ENCODE peak calls at places on chromosomes 5 and 9, in seven cellular contexts. One of them, this sample, is unnamed.

GRCh38 chr5:120539471-120539870 is 75.4 kb downstream of the PRR16 start:
- DNase-seq in AG04450: no peak
- DNase-seq in CD8-positive, alpha-beta T cell: no peak
- DNase-seq in MCF 10A: no peak
- DNase-seq in omental fat pad: no peak
- DNase-seq in mesothelial cell of epicardium: no peak
- DNase-seq in fibroblast of lung: peak; percentile 53
- DNase-seq in this sample: no peak

GRCh38 chr9:109861499-109861898 is 81.5 kb downstream of the PALM2AKAP2 start:
- DNase-seq in AG04450: no peak
- DNase-seq in CD8-positive, alpha-beta T cell: no peak
- DNase-seq in MCF 10A: no peak
- DNase-seq in omental fat pad: no peak
- DNase-seq in mesothelial cell of epicardium: no peak
- DNase-seq in fibroblast of lung: no peak
- DNase-seq in this sample: no peak

GRCh38 chr9:19446361-19446861 is 37.6 kb downstream of the ACER2 start:
- DNase-seq in AG04450: no peak
- DNase-seq in CD8-positive, alpha-beta T cell: no peak
- DNase-seq in MCF 10A: no peak
- DNase-seq in omental fat pad: no peak
- DNase-seq in mesothelial cell of epicardium: no peak
- DNase-seq in fibroblast of lung: no peak
- DNase-seq in this sample: no peak

GRCh38 chr9:4297795-4298254 is 2.0 kb downstream of the GLIS3 start:
- DNase-seq in AG04450: no peak
- DNase-seq in CD8-positive, alpha-beta T cell: peak; percentile 24
- DNase-seq in MCF 10A: peak; percentile 78
- DNase-seq in omental fat pad: peak; percentile 32
- DNase-seq in mesothelial cell of epicardium: peak; percentile 31
- DNase-seq in fibroblast of lung: peak; percentile 70
- DNase-seq in this sample: peak; percentile 67

GRCh38 chr5:142888469-142889085 is 118.4 kb downstream of the ARHGAP26 start:
- DNase-seq in AG04450: no peak
- DNase-seq in CD8-positive, alpha-beta T cell: no peak
- DNase-seq in MCF 10A: peak; percentile 83
- DNase-seq in omental fat pad: no peak
- DNase-seq in mesothelial cell of epicardium: no peak
- DNase-seq in fibroblast of lung: peak; percentile 54
- DNase-seq in this sample: peak; percentile 46

GRCh38 chr9:113997610-113998009 is 80.5 kb downstream of the AMBP start:
- DNase-seq in AG04450: no peak
- DNase-seq in CD8-positive, alpha-beta T cell: no peak
- DNase-seq in MCF 10A: no peak
- DNase-seq in omental fat pad: no peak
- DNase-seq in mesothelial cell of epicardium: no peak
- DNase-seq in fibroblast of lung: no peak
- DNase-seq in this sample: no peak

GRCh38 chr5:16378762-16379161 is 86.8 kb downstream of the ZNF622 start:
- DNase-seq in AG04450: no peak
- DNase-seq in CD8-positive, alpha-beta T cell: no peak
- DNase-seq in MCF 10A: no peak
- DNase-seq in omental fat pad: no peak
- DNase-seq in mesothelial cell of epicardium: no peak
- DNase-seq in fibroblast of lung: no peak
- DNase-seq in this sample: no peak

GRCh38 chr5:135437796-135438560 is 9.2 kb downstream of the DCANP1 start:
- DNase-seq in AG04450: peak; percentile 92
- DNase-seq in CD8-positive, alpha-beta T cell: no peak
- DNase-seq in MCF 10A: peak; percentile 74
- DNase-seq in omental fat pad: no peak
- DNase-seq in mesothelial cell of epicardium: no peak
- DNase-seq in fibroblast of lung: peak; percentile 94
- DNase-seq in this sample: no peak

GRCh38 chr9:33517373-33517772 is 6.7 kb upstream of the ANKRD18B start:
- DNase-seq in AG04450: no peak
- DNase-seq in CD8-positive, alpha-beta T cell: no peak
- DNase-seq in MCF 10A: peak; percentile 68
- DNase-seq in omental fat pad: no peak
- DNase-seq in mesothelial cell of epicardium: no peak
- DNase-seq in fibroblast of lung: peak; percentile 42
- DNase-seq in this sample: peak; percentile 25
- TF ChIP-seq CTCF in AG04450: peak; percentile 69
- TF ChIP-seq CTCF in CD8-positive, alpha-beta T cell: peak; percentile 40
- TF ChIP-seq CTCF in MCF 10A: peak; percentile 53
- TF ChIP-seq CTCF in omental fat pad: no peak
- TF ChIP-seq CTCF in mesothelial cell of epicardium: peak; percentile 53
- TF ChIP-seq CTCF in fibroblast of lung: peak; percentile 70
- TF ChIP-seq CTCF in this sample: peak; percentile 56

DNA sequence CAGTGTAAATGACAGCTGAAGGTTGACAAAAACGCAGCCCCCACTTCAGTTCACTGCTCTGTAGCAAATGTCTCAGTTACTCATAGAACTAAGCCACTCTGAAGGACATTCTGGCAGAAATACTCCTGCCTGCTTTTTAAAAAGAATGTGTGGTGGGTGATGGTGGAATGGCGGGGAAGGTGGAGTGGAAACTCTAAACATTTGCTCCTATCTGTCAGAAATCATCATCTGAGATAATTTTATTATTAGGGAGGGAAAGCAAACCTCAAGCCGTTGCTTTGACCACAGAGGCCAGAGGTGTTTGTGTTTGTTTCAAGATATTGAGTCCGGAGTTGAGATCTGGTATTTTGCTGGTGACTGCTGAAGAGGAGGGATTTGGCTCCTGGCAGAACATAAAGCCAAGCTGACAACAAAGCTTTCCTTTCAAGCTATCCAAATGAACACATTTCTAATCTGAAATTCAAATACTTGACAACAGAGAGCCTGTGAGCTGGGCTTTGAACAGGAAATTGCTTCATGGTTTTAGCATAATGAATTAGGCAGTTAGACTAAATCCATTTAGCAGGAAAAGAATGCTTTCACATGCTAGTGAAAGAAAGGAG is 362.7 kb downstream of the CSNK1G3 start:
- DNase-seq in AG04450: peak; percentile 1
- DNase-seq in CD8-positive, alpha-beta T cell: no peak
- DNase-seq in MCF 10A: no peak
- DNase-seq in omental fat pad: no peak
- DNase-seq in mesothelial cell of epicardium: no peak
- DNase-seq in fibroblast of lung: peak; percentile 89
- DNase-seq in this sample: no peak
- TF ChIP-seq CTCF in AG04450: no peak
- TF ChIP-seq CTCF in CD8-positive, alpha-beta T cell: no peak
- TF ChIP-seq CTCF in MCF 10A: no peak
- TF ChIP-seq CTCF in omental fat pad: no peak
- TF ChIP-seq CTCF in mesothelial cell of epicardium: no peak
- TF ChIP-seq CTCF in fibroblast of lung: no peak
- TF ChIP-seq CTCF in this sample: no peak

DNA sequence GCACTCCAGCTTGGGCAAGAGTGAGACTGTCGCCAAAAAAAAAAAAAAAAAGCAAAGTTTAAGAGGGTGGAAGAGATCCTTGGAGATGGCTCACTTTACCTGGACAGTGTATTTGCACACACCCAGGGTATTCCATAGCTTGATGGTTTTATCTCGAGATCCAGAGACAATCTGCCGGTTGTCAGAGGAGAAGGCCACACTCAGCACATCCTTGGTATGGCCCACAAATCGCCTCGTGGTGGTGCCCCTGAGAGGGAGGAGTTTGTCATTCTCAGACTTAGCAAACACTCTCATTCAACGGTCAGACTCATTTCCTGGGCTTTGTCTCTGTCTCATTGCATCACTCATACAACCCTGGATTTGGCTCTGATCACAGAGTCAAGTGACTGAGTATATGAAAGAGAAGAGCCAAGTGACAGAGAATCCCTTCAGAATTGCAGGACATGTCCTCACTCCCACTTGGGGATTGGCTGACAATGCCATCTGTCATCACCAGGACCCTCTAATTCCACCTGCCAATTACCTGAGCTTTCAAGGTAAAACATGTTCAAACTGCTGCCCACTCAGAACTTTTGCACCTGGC is 2.2 kb downstream of the RACK1 start:
- DNase-seq in AG04450: no peak
- DNase-seq in CD8-positive, alpha-beta T cell: no peak
- DNase-seq in MCF 10A: peak; percentile 98
- DNase-seq in omental fat pad: no peak
- DNase-seq in mesothelial cell of epicardium: no peak
- DNase-seq in fibroblast of lung: peak; percentile 77
- DNase-seq in this sample: no peak
- TF ChIP-seq CTCF in AG04450: no peak
- TF ChIP-seq CTCF in CD8-positive, alpha-beta T cell: no peak
- TF ChIP-seq CTCF in MCF 10A: no peak
- TF ChIP-seq CTCF in omental fat pad: no peak
- TF ChIP-seq CTCF in mesothelial cell of epicardium: no peak
- TF ChIP-seq CTCF in fibroblast of lung: no peak
- TF ChIP-seq CTCF in this sample: no peak

DNA sequence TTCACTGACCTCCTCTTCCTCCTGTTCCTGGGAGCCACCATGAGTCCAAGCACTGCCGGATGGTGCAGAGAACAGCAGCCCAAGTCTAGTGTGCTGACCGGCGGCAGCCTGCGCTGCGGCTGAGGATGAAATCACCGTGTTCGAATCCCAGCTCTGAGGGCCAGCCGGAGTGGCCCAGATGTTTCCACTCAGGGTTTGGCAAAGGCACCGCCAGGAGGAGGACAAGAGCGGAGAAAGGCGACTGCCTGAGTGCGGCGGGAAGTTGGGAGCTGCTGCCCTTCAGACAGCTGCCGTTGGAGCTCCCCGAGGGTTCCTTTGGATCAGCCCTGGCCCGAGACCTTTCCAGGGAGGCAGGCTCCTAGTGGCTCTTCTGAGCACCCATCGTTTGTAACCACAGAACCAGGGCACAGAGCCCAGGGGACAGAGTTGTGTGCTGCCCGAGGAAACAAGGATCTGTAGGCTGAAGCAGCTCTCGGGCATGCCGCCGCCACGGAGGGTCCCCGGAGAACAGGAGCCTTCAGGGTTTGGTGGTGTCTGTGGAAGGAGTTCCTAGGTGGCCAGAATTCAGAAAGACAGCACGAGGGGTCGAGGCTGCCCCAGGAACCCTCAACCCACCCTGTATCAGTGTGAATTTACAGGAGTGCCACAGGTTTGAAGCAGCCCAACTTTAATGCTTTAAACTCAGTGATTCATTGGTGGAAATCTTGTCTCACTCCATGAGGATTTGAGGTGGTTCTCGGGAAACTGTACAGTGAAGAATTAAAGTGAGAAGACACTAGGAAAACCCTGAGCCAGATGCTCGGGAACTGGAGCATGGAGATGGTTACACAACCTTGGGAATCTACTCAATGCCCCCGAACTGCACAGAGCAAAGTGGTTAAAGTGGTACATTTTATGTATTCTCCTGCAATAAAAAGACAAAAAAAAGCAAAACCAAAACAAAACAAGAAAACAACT is 115.5 kb upstream of the COL5A1 start:
- DNase-seq in AG04450: no peak
- DNase-seq in CD8-positive, alpha-beta T cell: no peak
- DNase-seq in MCF 10A: no peak
- DNase-seq in omental fat pad: no peak
- DNase-seq in mesothelial cell of epicardium: no peak
- DNase-seq in fibroblast of lung: no peak
- DNase-seq in this sample: no peak
- TF ChIP-seq CTCF in AG04450: no peak
- TF ChIP-seq CTCF in CD8-positive, alpha-beta T cell: no peak
- TF ChIP-seq CTCF in MCF 10A: no peak
- TF ChIP-seq CTCF in omental fat pad: no peak
- TF ChIP-seq CTCF in mesothelial cell of epicardium: no peak
- TF ChIP-seq CTCF in fibroblast of lung: peak; percentile 10
- TF ChIP-seq CTCF in this sample: no peak

GRCh38 chr5:43155394-43156096 is 34.8 kb downstream of the ZNF131 start:
- DNase-seq in AG04450: no peak
- DNase-seq in CD8-positive, alpha-beta T cell: no peak
- DNase-seq in MCF 10A: no peak
- DNase-seq in omental fat pad: no peak
- DNase-seq in mesothelial cell of epicardium: no peak
- DNase-seq in fibroblast of lung: no peak
- DNase-seq in this sample: no peak
- TF ChIP-seq CTCF in AG04450: no peak
- TF ChIP-seq CTCF in CD8-positive, alpha-beta T cell: no peak
- TF ChIP-seq CTCF in MCF 10A: no peak
- TF ChIP-seq CTCF in omental fat pad: no peak
- TF ChIP-seq CTCF in mesothelial cell of epicardium: no peak
- TF ChIP-seq CTCF in fibroblast of lung: no peak
- TF ChIP-seq CTCF in this sample: no peak

GRCh38 chr5:14577964-14578363 is 3.6 kb upstream of the OTULINL start:
- DNase-seq in AG04450: no peak
- DNase-seq in CD8-positive, alpha-beta T cell: no peak
- DNase-seq in MCF 10A: no peak
- DNase-seq in omental fat pad: no peak
- DNase-seq in mesothelial cell of epicardium: no peak
- DNase-seq in fibroblast of lung: no peak
- DNase-seq in this sample: no peak

GRCh38 chr5:14574891-14575496 is 6.6 kb upstream of the OTULINL start:
- DNase-seq in AG04450: no peak
- DNase-seq in CD8-positive, alpha-beta T cell: no peak
- DNase-seq in MCF 10A: peak; percentile 95
- DNase-seq in omental fat pad: no peak
- DNase-seq in mesothelial cell of epicardium: no peak
- DNase-seq in fibroblast of lung: no peak
- DNase-seq in this sample: no peak

GRCh38 chr5:14574124-14574523 is 7.5 kb upstream of the OTULINL start:
- DNase-seq in AG04450: no peak
- DNase-seq in CD8-positive, alpha-beta T cell: no peak
- DNase-seq in MCF 10A: no peak
- DNase-seq in omental fat pad: no peak
- DNase-seq in mesothelial cell of epicardium: no peak
- DNase-seq in fibroblast of lung: no peak
- DNase-seq in this sample: no peak

GRCh38 chr5:14579246-14579645 is 2.3 kb upstream of the OTULINL start:
- DNase-seq in AG04450: no peak
- DNase-seq in CD8-positive, alpha-beta T cell: no peak
- DNase-seq in MCF 10A: no peak
- DNase-seq in omental fat pad: no peak
- DNase-seq in mesothelial cell of epicardium: no peak
- DNase-seq in fibroblast of lung: no peak
- DNase-seq in this sample: no peak

DNA sequence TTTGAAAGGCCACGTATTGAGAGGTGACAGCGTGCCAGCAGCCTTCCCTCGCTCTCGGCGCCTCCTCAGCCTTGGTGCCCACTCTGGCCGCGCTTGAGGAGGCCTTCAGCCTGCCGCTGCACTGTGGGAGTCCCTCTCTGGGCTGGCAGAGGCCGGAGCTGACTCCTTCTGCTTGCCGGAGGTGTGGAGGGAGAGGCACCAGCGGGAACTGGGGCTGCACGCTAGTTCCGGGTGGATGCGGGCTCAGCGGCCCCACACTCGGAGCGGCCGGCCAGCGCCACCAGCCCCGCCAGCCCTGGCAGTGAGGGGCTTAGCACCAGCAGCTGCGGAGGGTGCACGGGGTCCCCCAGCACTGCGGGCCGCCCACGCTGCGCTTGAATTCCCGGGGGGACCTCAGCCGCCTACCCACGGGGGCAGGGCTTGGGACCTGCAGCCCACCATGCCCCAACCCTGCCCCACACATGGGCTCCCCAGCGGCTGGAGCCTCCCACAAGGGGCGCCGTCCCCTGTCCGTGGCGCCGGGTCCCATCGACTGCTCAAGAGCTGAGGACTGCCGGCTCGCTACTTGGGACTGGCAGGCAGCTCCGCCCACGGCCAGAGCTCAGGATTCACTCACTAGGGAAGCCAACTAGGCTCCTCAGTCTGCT is 4.4 kb upstream of the OTULINL start:
- DNase-seq in AG04450: no peak
- DNase-seq in CD8-positive, alpha-beta T cell: no peak
- DNase-seq in MCF 10A: no peak
- DNase-seq in omental fat pad: no peak
- DNase-seq in mesothelial cell of epicardium: no peak
- DNase-seq in fibroblast of lung: no peak
- DNase-seq in this sample: no peak
- TF ChIP-seq CTCF in AG04450: no peak
- TF ChIP-seq CTCF in CD8-positive, alpha-beta T cell: no peak
- TF ChIP-seq CTCF in MCF 10A: no peak
- TF ChIP-seq CTCF in omental fat pad: no peak
- TF ChIP-seq CTCF in mesothelial cell of epicardium: no peak
- TF ChIP-seq CTCF in fibroblast of lung: no peak
- TF ChIP-seq CTCF in this sample: no peak

This sample was measured in GM13977.